ENCODE peak calls at places on chromosomes 1 and 21, in four cellular contexts. One of them, this sample, is unnamed.

GRCh38 chr1:169493251-169493650 is 7.5 kb upstream of the SLC19A2 start:
- DNase-seq in fibroblast of lung: no peak
- DNase-seq in GM23338: no peak
- DNase-seq in HepG2: no peak
- DNase-seq in this sample: no peak

GRCh38 chr1:48652334-48652733 is 124.4 kb downstream of the BEND5 start:
- DNase-seq in HepG2: no peak
- DNase-seq in GM23338: no peak
- DNase-seq in fibroblast of lung: no peak
- DNase-seq in this sample: no peak

GRCh38 chr1:225580180-225581099 is 72.5 kb downstream of the ENAH start:
- DNase-seq in HepG2: no peak
- DNase-seq in fibroblast of lung: no peak
- DNase-seq in GM23338: no peak
- DNase-seq in this sample: no peak

GRCh38 chr1:67683736-67684525 is 1.1 kb upstream of the GADD45A start:
- DNase-seq in GM23338: no peak
- DNase-seq in HepG2: no peak
- DNase-seq in fibroblast of lung: peak; percentile 30
- DNase-seq in this sample: no peak

GRCh38 chr1:20992327-20993056 is 184.2 kb downstream of the EIF4G3 start:
- DNase-seq in HepG2: no peak
- DNase-seq in fibroblast of lung: peak; percentile 77
- DNase-seq in GM23338: no peak
- DNase-seq in this sample: no peak

GRCh38 chr1:174114788-174115448 is 44.4 kb upstream of the RABGAP1L start:
- DNase-seq in fibroblast of lung: peak; percentile 43
- DNase-seq in GM23338: peak; percentile 89
- DNase-seq in HepG2: peak; percentile 83
- DNase-seq in this sample: peak; percentile 74

GRCh38 chr21:37762606-37763005 is 153.7 kb downstream of the KCNJ6 start:
- DNase-seq in HepG2: no peak
- DNase-seq in GM23338: no peak
- DNase-seq in fibroblast of lung: peak; percentile 8
- DNase-seq in this sample: no peak

GRCh38 chr21:16342932-16343331 is 613.1 kb downstream of the USP25 start:
- DNase-seq in fibroblast of lung: no peak
- DNase-seq in HepG2: no peak
- DNase-seq in GM23338: peak; percentile 24
- DNase-seq in this sample: no peak

GRCh38 chr1:176785810-176786209 is 322.8 kb downstream of the PAPPA2 start:
- DNase-seq in fibroblast of lung: no peak
- DNase-seq in GM23338: peak; percentile 5
- DNase-seq in HepG2: no peak
- DNase-seq in this sample: no peak

GRCh38 chr1:215900684-215901083 is 333.6 kb downstream of the KCTD3 start:
- DNase-seq in GM23338: no peak
- DNase-seq in fibroblast of lung: no peak
- DNase-seq in HepG2: no peak
- DNase-seq in this sample: no peak

GRCh38 chr1:5908461-5909375 is 83.5 kb downstream of the NPHP4 start:
- DNase-seq in fibroblast of lung: no peak
- DNase-seq in GM23338: no peak
- DNase-seq in HepG2: no peak
- DNase-seq in this sample: no peak

GRCh38 chr1:208043690-208044089 is 132.8 kb upstream of the CD34 start:
- DNase-seq in HepG2: no peak
- DNase-seq in GM23338: no peak
- DNase-seq in fibroblast of lung: no peak
- DNase-seq in this sample: no peak

GRCh38 chr1:234963180-234963903 is 165.3 kb downstream of the TOMM20 start:
- DNase-seq in GM23338: no peak
- DNase-seq in fibroblast of lung: peak; percentile 86
- DNase-seq in HepG2: peak; percentile 99
- DNase-seq in this sample: peak; percentile 73

GRCh38 chr21:45302082-45303061 is 14.7 kb upstream of the POFUT2 start:
- DNase-seq in GM23338: no peak
- DNase-seq in fibroblast of lung: peak; percentile 56
- DNase-seq in HepG2: no peak
- DNase-seq in this sample: no peak

GRCh38 chr1:119617751-119618691 is 30.0 kb downstream of the ZNF697 start:
- DNase-seq in GM23338: no peak
- DNase-seq in fibroblast of lung: no peak
- DNase-seq in HepG2: peak; percentile 25
- DNase-seq in this sample: no peak

GRCh38 chr1:184947497-184948256 is 26.6 kb downstream of the NIBAN1 start:
- DNase-seq in HepG2: no peak
- DNase-seq in GM23338: no peak
- DNase-seq in fibroblast of lung: no peak
- DNase-seq in this sample: no peak

GRCh38 chr1:247331526-247332214 is at the start of gene ZNF496:
- DNase-seq in HepG2: peak; percentile 75
- DNase-seq in GM23338: peak; percentile 96
- DNase-seq in fibroblast of lung: peak; percentile 90
- DNase-seq in this sample: peak; percentile 89

GRCh38 chr1:119771016-119771415 is 2.3 kb upstream of the HMGCS2 start:
- DNase-seq in fibroblast of lung: no peak
- DNase-seq in HepG2: no peak
- DNase-seq in GM23338: peak; percentile 52
- DNase-seq in this sample: peak; percentile 61

GRCh38 chr1:219503549-219503948 is 109.4 kb downstream of the ZC3H11B start:
- DNase-seq in GM23338: no peak
- DNase-seq in fibroblast of lung: no peak
- DNase-seq in HepG2: no peak
- DNase-seq in this sample: no peak

DNA sequence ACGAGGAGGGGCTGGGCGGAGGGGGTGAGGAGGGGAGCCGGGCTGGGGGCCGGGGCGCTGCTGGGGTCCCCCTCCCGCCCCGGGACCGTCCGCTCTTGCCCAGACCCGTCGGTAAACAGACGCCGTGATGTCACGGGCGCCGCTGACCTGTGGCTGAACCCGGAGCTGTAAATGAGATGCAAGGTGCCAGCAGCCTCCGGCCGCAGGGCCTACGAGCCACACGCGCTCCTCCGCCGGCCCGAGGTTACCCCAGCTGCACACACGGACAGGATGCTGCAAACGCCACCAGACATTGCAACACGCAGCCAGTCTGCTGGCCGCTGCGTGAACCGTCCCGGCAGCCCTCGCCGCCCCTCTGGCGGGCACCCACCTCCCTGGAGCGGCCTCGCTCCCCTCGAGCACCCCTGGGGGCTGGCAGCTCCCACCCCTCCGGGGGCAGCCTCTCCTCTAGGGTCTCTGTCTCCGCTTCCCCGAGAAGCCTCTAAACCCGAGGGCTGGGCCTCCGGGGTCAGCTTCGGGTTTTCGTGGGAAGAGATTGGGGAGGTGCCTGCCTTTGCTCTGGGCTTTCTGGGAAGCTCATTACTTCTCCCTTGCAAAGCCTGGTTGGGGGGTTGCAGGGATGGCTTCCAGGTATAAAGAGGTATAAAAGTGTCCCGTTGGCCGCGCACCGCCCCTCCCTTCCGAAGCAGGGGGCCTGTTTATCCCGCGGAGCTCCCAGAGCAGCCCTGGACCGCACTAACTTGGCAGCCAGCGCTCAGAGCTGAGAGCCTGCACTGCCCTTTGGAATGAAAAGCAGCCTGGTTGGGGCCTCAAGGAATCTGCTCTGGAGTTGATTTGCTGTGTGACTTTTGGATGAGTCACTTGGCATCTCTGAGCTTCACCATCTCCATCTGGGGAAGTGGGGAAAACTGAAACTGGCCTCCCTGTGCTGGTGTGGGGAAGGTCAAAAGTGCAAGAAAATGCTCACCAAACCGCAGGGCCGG is 21.9 kb downstream of the DHRS3 start:
- DNase-seq in GM23338: peak; percentile 94
- DNase-seq in fibroblast of lung: peak; percentile 96
- DNase-seq in HepG2: no peak
- DNase-seq in this sample: peak; percentile 95
- H3K4me3 ChIP-seq in GM23338: peak overlapping the region; percentile 78
- H3K4me3 ChIP-seq in fibroblast of lung: peak overlapping the region; percentile 20
- H3K4me3 ChIP-seq in HepG2: no peak overlapping the region
- H3K4me3 ChIP-seq in this sample: peak overlapping the region; percentile 18

DNA sequence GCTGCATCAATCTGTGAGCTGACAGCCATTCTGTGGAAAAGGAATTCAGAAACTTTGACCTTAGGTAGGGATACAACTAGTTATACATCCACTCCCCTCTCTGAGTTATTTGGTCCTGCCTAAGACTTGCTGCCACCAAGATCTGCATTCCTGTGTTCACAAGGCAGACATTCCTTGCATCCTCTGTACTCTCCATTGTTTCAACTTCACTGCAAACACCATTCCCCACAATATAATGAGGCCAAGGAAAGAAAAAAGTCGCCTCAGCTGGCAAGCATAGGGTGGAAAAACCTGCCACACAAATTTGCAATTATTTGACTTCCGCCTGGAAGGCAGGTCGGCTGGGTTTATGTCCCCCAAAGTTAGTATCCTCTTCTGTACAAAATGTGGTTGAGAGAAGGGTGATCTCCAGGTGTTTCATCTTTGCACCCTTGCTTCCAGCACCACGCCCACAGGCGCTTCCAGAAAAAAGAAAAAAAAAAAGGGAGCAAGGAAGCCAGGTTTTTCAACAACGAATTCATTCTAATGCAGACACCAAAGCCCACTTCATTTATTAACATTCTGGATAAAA is 668 bp upstream of the CTTNBP2NL start:
- DNase-seq in GM23338: peak; percentile 81
- DNase-seq in fibroblast of lung: no peak
- DNase-seq in HepG2: no peak
- DNase-seq in this sample: no peak
- H4K20me1 ChIP-seq in GM23338: peaks cover 22% of the 10 kb centered on the region
- H4K20me1 ChIP-seq in fibroblast of lung: no peaks in the 10 kb centered on the region
- H4K20me1 ChIP-seq in HepG2: no peaks in the 10 kb centered on the region
- H4K20me1 ChIP-seq in this sample: peaks cover 30% of the 10 kb centered on the region

GRCh38 chr1:198169704-198170103 is 12.9 kb downstream of the NEK7 start:
- DNase-seq in HepG2: no peak
- DNase-seq in GM23338: no peak
- DNase-seq in fibroblast of lung: no peak
- DNase-seq in this sample: no peak
- H3K4me1 ChIP-seq in HepG2: peaks cover 36% of the 10 kb centered on the region
- H3K4me1 ChIP-seq in GM23338: peaks cover 13% of the 10 kb centered on the region
- H3K4me1 ChIP-seq in fibroblast of lung: no peaks in the 10 kb centered on the region
- H3K4me1 ChIP-seq in this sample: peaks cover 39% of the 10 kb centered on the region

DNA sequence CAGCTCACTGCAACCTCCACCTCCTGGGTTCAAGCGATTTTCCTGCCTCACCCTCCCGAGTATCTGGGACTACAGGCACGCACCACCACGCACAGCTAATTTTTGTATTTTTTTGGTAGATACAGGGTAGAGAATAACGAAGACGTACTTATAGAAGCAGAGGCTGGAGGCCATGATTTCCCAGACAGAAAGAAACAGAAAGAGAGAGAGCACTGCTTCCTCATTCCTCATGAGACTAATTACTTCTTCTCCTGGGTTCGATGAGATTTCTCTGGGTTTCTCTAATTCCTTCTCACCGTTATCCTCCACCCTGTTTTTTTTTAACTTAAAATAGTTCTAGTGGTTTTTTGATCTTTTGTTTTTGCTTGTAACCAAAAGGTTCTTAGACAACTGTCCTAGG is 23.4 kb upstream of the PTP4A2 start:
- DNase-seq in fibroblast of lung: no peak
- DNase-seq in GM23338: no peak
- DNase-seq in HepG2: no peak
- DNase-seq in this sample: no peak
- H3K4me3 ChIP-seq in fibroblast of lung: no peak overlapping the region
- H3K4me3 ChIP-seq in GM23338: no peak overlapping the region
- H3K4me3 ChIP-seq in HepG2: no peak overlapping the region
- H3K4me3 ChIP-seq in this sample: no peak overlapping the region

GRCh38 chr1:228902781-228903572 is 167.7 kb downstream of the RHOU start:
- DNase-seq in GM23338: no peak
- DNase-seq in fibroblast of lung: peak; percentile 100
- DNase-seq in HepG2: peak; percentile 91
- DNase-seq in this sample: peak; percentile 80
- H4K20me1 ChIP-seq in GM23338: no peaks in the 10 kb centered on the region
- H4K20me1 ChIP-seq in fibroblast of lung: no peaks in the 10 kb centered on the region
- H4K20me1 ChIP-seq in HepG2: no peaks in the 10 kb centered on the region
- H4K20me1 ChIP-seq in this sample: no peaks in the 10 kb centered on the region